ENCODE peak calls at places on chromosomes 4 and X, in ten cellular contexts. U is endodermal cell, F is GM23338, B is epithelial cell of esophagus, M is cardiac fibroblast, X is nephron progenitor cell, O is ovary, D is GM12878, H is breast epithelium, Q is omental fat pad. P is an unnamed sample.
A peak's percentile ranks its signal among the peaks of the same experiment; 100 is the strongest.

GRCh38 chr4:82599336-82599735 is 37.5 kb upstream of the TMEM150C start:
- DNase-seq in U (peak; percentile 81), F (peak; percentile 86), B (peak; percentile 15), M (no peak), X (no peak), O (no peak), D (no peak), H (no peak), Q (no peak), P (peak; percentile 57)

GRCh38 chr4:57077550-57078311 is 32.5 kb downstream of the IGFBP7 start:
- DNase-seq in U (peak; percentile 72), F (peak; percentile 84), B (peak; percentile 98), M (peak; percentile 84), X (no peak), O (no peak), D (no peak), H (no peak), Q (no peak), P (no peak)

GRCh38 chr4:133641191-133641590 is 492.1 kb downstream of the PCDH10 start:
- DNase-seq in U (no peak), F (peak; percentile 19), B (no peak), M (no peak), X (no peak), O (no peak), D (no peak), H (no peak), Q (no peak), P (no peak)

GRCh38 chr4:111678466-111678865 is 466.8 kb upstream of the FAM241A start:
- DNase-seq in U (no peak), F (no peak), B (peak; percentile 65), M (peak; percentile 59), X (no peak), O (no peak), D (no peak), H (no peak), Q (no peak), P (no peak)

GRCh38 chr4:65917486-65917885 is 247.2 kb upstream of the EPHA5 start:
- DNase-seq in U (no peak), F (no peak), B (peak; percentile 16), M (peak; percentile 40), X (no peak), O (no peak), D (no peak), H (no peak), Q (no peak), P (no peak)

GRCh38 chr4:65482410-65482809 is 187.9 kb downstream of the EPHA5 start:
- DNase-seq in U (no peak), F (no peak), B (peak; percentile 75), M (peak; percentile 14), X (no peak), O (no peak), D (no peak), H (no peak), Q (no peak), P (no peak)

GRCh38 chr4:175745340-175745739 is 66.7 kb downstream of the GPM6A start:
- DNase-seq in U (no peak), F (peak; percentile 1), B (no peak), M (no peak), X (no peak), O (no peak), D (no peak), H (no peak), Q (no peak), P (no peak)

GRCh38 chrX:152907084-152907651 is 9.3 kb downstream of the ZNF185 start:
- DNase-seq in U (peak; percentile 86), F (peak; percentile 76), B (no peak), M (peak; percentile 71), X (peak; percentile 52), O (no peak), D (no peak), H (peak; percentile 46), Q (no peak), P (no peak)

GRCh38 chr4:182886768-182887167 is 30.4 kb downstream of the DCTD start:
- DNase-seq in U (no peak), F (no peak), B (no peak), M (no peak), X (no peak), O (no peak), D (no peak), H (no peak), Q (no peak), P (no peak)

GRCh38 chrX:27731962-27732361 is 75.8 kb upstream of the MAGEB10 start:
- DNase-seq in U (no peak), F (no peak), B (no peak), M (no peak), X (no peak), O (no peak), D (no peak), H (no peak), Q (no peak), P (no peak)

GRCh38 chr4:124202106-124202505 is 510.4 kb downstream of the ANKRD50 start:
- DNase-seq in U (no peak), F (peak; percentile 28), B (peak; percentile 22), M (peak; percentile 76), X (no peak), O (peak; percentile 15), D (no peak), H (no peak), Q (no peak), P (no peak)

GRCh38 chr4:147596976-147597375 is 20.2 kb upstream of the TMEM184C start:
- DNase-seq in U (no peak), F (no peak), B (peak; percentile 83), M (peak; percentile 83), X (no peak), O (no peak), D (no peak), H (peak; percentile 46), Q (no peak), P (no peak)

GRCh38 chr4:147597561-147597960 is 19.6 kb upstream of the TMEM184C start:
- DNase-seq in U (no peak), F (no peak), B (no peak), M (no peak), X (no peak), O (no peak), D (no peak), H (no peak), Q (no peak), P (no peak)

GRCh38 chr4:147591048-147591577 is 26.1 kb upstream of the TMEM184C start:
- DNase-seq in U (no peak), F (no peak), B (peak; percentile 21), M (no peak), X (no peak), O (no peak), D (no peak), H (no peak), Q (no peak), P (no peak)

GRCh38 chr4:147596377-147596776 is 20.8 kb upstream of the TMEM184C start:
- DNase-seq in U (no peak), F (no peak), B (peak; percentile 57), M (no peak), X (no peak), O (no peak), D (no peak), H (no peak), Q (no peak), P (no peak)

GRCh38 chr4:147594107-147594506 is 23.1 kb upstream of the TMEM184C start:
- DNase-seq in U (peak; percentile 56), F (peak; percentile 41), B (no peak), M (no peak), X (no peak), O (no peak), D (no peak), H (no peak), Q (no peak), P (no peak)
- TF ChIP-seq CTCF in U (peak; percentile 48), F (peak; percentile 41), B (peak; percentile 19), M (peak; percentile 35), X (no peak), O (no peak), D (no peak), H (no peak), Q (no peak), P (no peak)

GRCh38 chr4:155758500-155759371 is at the start of gene GUCY1B1:
- DNase-seq in U (peak; percentile 97), F (peak; percentile 95), B (peak; percentile 95), M (peak; percentile 96), X (peak; percentile 85), O (peak; percentile 93), D (peak; percentile 44), H (peak; percentile 90), Q (peak; percentile 64), P (no peak)
- TF ChIP-seq CTCF in U (peak; percentile 62), F (no peak), B (peak; percentile 37), M (peak; percentile 26), X (no peak), O (peak; percentile 56), D (peak; percentile 13), H (peak; percentile 12), Q (no peak), P (no peak)

GRCh38 chr4:89954906-89955305 is 60.3 kb downstream of the MMRN1 start:
- DNase-seq in U (no peak), F (peak; percentile 8), B (peak; percentile 5), M (no peak), X (no peak), O (no peak), D (no peak), H (no peak), Q (no peak), P (no peak)

GRCh38 chr4:89952458-89952857 is 57.8 kb downstream of the MMRN1 start:
- DNase-seq in U (no peak), F (no peak), B (no peak), M (no peak), X (no peak), O (no peak), D (no peak), H (no peak), Q (no peak), P (no peak)

GRCh38 chr4:89949782-89950387 is 55.2 kb downstream of the MMRN1 start:
- DNase-seq in U (no peak), F (peak; percentile 13), B (peak; percentile 33), M (no peak), X (no peak), O (no peak), D (no peak), H (no peak), Q (no peak), P (no peak)
- TF ChIP-seq CTCF in U (peak; percentile 82), F (peak; percentile 59), B (peak; percentile 58), M (no peak), X (peak; percentile 9), O (no peak), D (peak; percentile 32), H (no peak), Q (no peak), P (peak; percentile 37)

DNA sequence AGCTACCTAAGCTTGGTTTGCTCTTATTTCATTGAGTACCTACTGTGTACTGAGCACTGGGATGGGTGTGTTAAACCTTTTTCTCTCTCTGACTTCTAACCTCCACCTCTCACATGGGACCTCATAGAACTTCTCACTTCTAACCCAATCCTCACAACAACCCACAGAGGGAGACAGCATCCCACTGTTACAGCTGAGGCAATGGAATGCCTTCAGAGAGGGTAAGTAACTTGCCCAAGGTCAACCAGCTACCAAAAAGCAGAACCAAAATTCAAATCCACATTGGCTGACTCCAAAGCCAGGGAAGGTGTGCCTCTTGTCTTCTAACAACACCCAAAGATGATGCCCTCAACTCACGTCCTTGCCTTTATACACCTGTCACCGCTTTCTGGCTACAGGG is 5.4 kb downstream of the SEL1L3 start:
- DNase-seq in U (no peak), F (peak; percentile 24), B (no peak), M (no peak), X (no peak), O (no peak), D (no peak), H (no peak), Q (no peak), P (no peak)
- TF ChIP-seq CTCF in U (peak; percentile 57), F (peak; percentile 39), B (no peak), M (peak; percentile 13), X (no peak), O (no peak), D (no peak), H (no peak), Q (no peak), P (no peak)